ENCODE peak calls at places on chromosomes 4 and X, in eight cellular contexts. T, I, A, C, Q, K, W and S are unnamed samples.

GRCh38 chrX:47228550-47229270 is 4.1 kb upstream of the USP11 start:
- DNase-seq in A (no peak), T (no peak), K (no peak), C (no peak), Q (no peak), W (no peak), I (no peak), S (no peak)

GRCh38 chr4:39855909-39856512 is 121.7 kb downstream of the PDS5A start:
- DNase-seq in W (no peak), A (no peak), T (no peak), I (no peak), C (peak), Q (no peak), K (no peak), S (peak)

GRCh38 chr4:3045500-3045850 is 28.9 kb downstream of the HTT-AS start:
- DNase-seq in A (no peak), K (no peak), I (no peak), Q (no peak), T (no peak), C (peak), W (no peak), S (no peak)

GRCh38 chrX:33434256-33435092 is 223.1 kb upstream of the DMD start:
- DNase-seq in K (no peak), Q (peak), C (peak), T (peak), W (peak), A (peak), I (peak), S (peak)

GRCh38 chr4:37082912-37083311 is 161.6 kb upstream of the NWD2 start:
- DNase-seq in W (no peak), K (no peak), I (no peak), A (no peak), Q (no peak), C (no peak), T (no peak), S (no peak)

GRCh38 chr4:140163029-140163810 is 9.2 kb upstream of the MAML3 start:
- DNase-seq in Q (no peak), W (no peak), T (no peak), C (peak), I (peak), K (no peak), A (no peak), S (no peak)

GRCh38 chr4:1002131-1002630 is 9.0 kb upstream of the SLC26A1 start:
- DNase-seq in Q (no peak), C (peak), W (peak), K (no peak), I (peak), T (no peak), A (peak), S (no peak)

GRCh38 chr4:182346250-182346649 is 103.0 kb downstream of the TENM3 start:
- DNase-seq in A (no peak), T (no peak), W (no peak), K (no peak), Q (no peak), C (no peak), I (peak), S (no peak)

GRCh38 chrX:14497184-14497666 is 32.1 kb upstream of the GLRA2 start:
- DNase-seq in I (no peak), Q (peak), A (no peak), W (no peak), K (no peak), T (no peak), C (peak), S (no peak)

GRCh38 chrX:154779261-154779660 is 16.6 kb downstream of the DKC1 start:
- DNase-seq in K (no peak), Q (no peak), A (no peak), W (no peak), T (no peak), I (no peak), C (peak), S (peak)

GRCh38 chr4:10079951-10080873 is 36.4 kb downstream of the WDR1 start:
- DNase-seq in A (no peak), W (no peak), K (no peak), I (no peak), Q (no peak), C (no peak), T (no peak), S (no peak)

GRCh38 chr4:57119054-57119651 is 9.0 kb upstream of the IGFBP7 start:
- DNase-seq in A (peak), K (no peak), W (no peak), C (peak), Q (no peak), T (no peak), I (peak), S (peak)

GRCh38 chr4:2340272-2341061 is 78.0 kb downstream of the ZFYVE28 start:
- DNase-seq in T (no peak), Q (no peak), A (no peak), I (no peak), C (no peak), W (no peak), K (no peak), S (no peak)

GRCh38 chr4:180823116-180823515 is 1420.1 kb upstream of the TENM3 start:
- DNase-seq in A (no peak), K (no peak), I (no peak), Q (no peak), W (no peak), C (no peak), T (no peak), S (no peak)

GRCh38 chr4:24922416-24922815 is 9.6 kb upstream of the CCDC149 start:
- DNase-seq in K (no peak), I (no peak), T (no peak), C (peak), Q (no peak), W (no peak), A (no peak), S (no peak)

GRCh38 chr4:85956296-85956955 is 403.4 kb downstream of the MAPK10 start:
- DNase-seq in T (no peak), Q (no peak), C (no peak), K (no peak), I (no peak), A (no peak), W (no peak), S (no peak)

GRCh38 chr4:71270901-71271300 is 67.9 kb upstream of the SLC4A4 start:
- DNase-seq in A (peak), T (peak), W (peak), C (peak), K (peak), Q (no peak), I (peak), S (peak)

GRCh38 chrX:153900806-153901752 is 3.4 kb upstream of the AVPR2 start:
- DNase-seq in W (peak), C (peak), T (peak), K (no peak), A (peak), Q (peak), I (peak), S (peak)

GRCh38 chrX:69238960-69239231 is 73.6 kb upstream of the PJA1 start:
- DNase-seq in A (no peak), Q (no peak), T (no peak), C (no peak), I (no peak), K (no peak), W (no peak), S (no peak)
- TF ChIP-seq EZH2phosphoT487 in A (no peak), Q (no peak), T (no peak), C (no peak), I (no peak), K (no peak), W (no peak), S (no peak)

GRCh38 chrX:105694839-105695238 is 127.5 kb upstream of the NRK start:
- DNase-seq in K (no peak), W (no peak), T (no peak), A (no peak), I (no peak), C (no peak), Q (no peak), S (peak)
- TF ChIP-seq EZH2phosphoT487 in K (no peak), W (no peak), T (no peak), A (no peak), I (no peak), C (no peak), Q (no peak), S (no peak)

DNA sequence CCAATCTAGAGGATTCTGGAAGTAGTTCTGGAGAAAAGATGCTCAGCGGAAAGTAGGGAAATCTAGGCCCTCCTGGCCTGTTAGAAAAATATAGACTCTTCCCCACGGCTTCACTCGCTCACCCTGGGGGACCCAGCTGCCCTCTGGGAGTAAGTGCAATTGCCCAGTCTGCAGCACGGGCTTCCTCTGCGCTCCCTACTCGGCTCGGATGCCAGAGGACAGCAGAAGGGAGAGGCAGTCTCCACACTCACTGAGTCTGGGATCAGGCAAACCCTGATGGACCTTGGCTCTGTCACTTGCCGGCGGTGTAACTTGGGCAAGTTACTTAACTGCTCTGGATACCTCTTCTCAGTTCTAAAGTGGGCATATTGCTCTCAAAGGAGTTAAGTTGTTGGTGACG is 2.1 kb downstream of the SHISA3 start:
- DNase-seq in K (no peak), W (peak), Q (no peak), T (no peak), C (no peak), A (no peak), I (peak), S (peak)
- TF ChIP-seq EZH2phosphoT487 in K (no peak), W (no peak), Q (no peak), T (no peak), C (no peak), A (peak), I (no peak), S (no peak)

GRCh38 chr4:142671516-142671915 is 174.6 kb downstream of the INPP4B start:
- DNase-seq in C (no peak), Q (no peak), A (no peak), I (peak), T (no peak), W (peak), K (no peak), S (peak)
- TF ChIP-seq EZH2phosphoT487 in C (no peak), Q (no peak), A (no peak), I (no peak), T (no peak), W (no peak), K (no peak), S (no peak)

DNA sequence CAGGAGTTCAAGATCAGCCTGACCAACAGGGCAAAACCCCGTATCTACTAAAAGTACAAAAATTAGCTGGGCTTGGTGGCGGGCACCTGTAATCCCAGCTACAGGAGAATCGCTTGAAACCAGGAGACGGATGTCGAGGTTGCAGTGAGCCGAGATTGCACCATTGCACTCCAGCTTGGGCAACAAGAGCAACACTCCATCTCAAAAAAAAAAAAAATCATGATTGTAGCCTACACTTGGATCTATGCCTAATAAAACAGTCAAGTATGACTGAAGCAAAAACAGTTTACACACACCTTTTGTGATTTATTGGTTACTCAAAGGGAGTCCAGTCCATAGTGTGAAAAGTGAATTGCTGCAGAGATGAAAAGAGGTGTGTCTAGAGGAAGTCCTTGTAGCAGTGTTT is 34.7 kb upstream of the TASL start:
- DNase-seq in I (no peak), C (no peak), A (no peak), W (no peak), T (no peak), Q (no peak), K (no peak), S (peak)
- TF ChIP-seq EZH2phosphoT487 in I (no peak), C (no peak), A (no peak), W (no peak), T (no peak), Q (no peak), K (no peak), S (no peak)

DNA sequence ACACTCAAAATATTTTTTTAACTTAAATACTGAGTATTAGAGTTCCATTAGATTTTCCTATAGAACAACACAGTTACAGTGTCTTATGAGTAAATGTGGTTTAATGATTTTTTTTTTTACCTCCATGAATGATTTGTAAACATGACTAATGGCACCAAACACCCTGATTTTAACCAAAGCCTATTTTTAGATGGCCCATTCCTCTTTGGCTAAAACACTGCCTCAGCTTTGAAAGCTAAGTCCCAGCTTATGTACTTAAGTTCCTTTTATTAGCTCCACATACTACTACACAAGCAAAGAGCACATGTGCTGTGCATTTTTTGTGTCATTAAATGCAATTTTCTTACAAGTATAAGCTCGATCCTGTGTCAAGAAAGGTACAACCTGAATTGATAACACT is 575.5 kb upstream of the PITX2 start:
- DNase-seq in T (no peak), W (no peak), I (no peak), A (no peak), Q (no peak), C (peak), K (no peak), S (no peak)
- TF ChIP-seq EZH2phosphoT487 in T (no peak), W (no peak), I (no peak), A (no peak), Q (no peak), C (no peak), K (no peak), S (no peak)